ENCODE peak calls at places on chromosomes 11 and 22, in nine cellular contexts. C is NCI-H510A; W is NCI-H82; I is cardiac fibroblast; F is stimulated activated CD4-positive, alpha-beta T cell treated with anti-CD3 and anti-CD28 coated beads, Interleukin-1b, Interleukin-23, amount 100 ng/mL, for 24 hours; Q is GDM1; T is neural crest cell; M is CD4-positive, alpha-beta T cell; U is stimulated activated naive CD4-positive, alpha-beta T cell. L is an unnamed sample.

GRCh38 chr11:26946209-26946828 is 47.6 kb upstream of the FIBIN start:
- DNase-seq in C (no peak), W (no peak), I (peak; percentile 41), F (no peak), Q (no peak), T (no peak), M (no peak), U (no peak), L (no peak)

GRCh38 chr11:13462311-13462927 is 603 bp downstream of the BTBD10 start:
- DNase-seq in C (peak; percentile 12), W (peak; percentile 78), I (peak; percentile 13), F (no peak), Q (peak; percentile 39), T (peak; percentile 54), M (peak; percentile 38), U (peak; percentile 53), L (peak; percentile 34)

GRCh38 chr11:3227568-3228444 is 4.4 kb downstream of the MRGPRE start:
- DNase-seq in C (no peak), W (no peak), I (no peak), F (no peak), Q (no peak), T (no peak), M (no peak), U (no peak), L (no peak)

GRCh38 chr11:61971177-61972111 is 4.0 kb upstream of the FTH1 start:
- DNase-seq in C (peak; percentile 86), W (peak; percentile 27), I (peak; percentile 100), F (no peak), Q (peak; percentile 94), T (peak; percentile 71), M (no peak), U (peak; percentile 13), L (no peak)

GRCh38 chr22:49863936-49864335 is 10.3 kb downstream of the ZBED4 start:
- DNase-seq in C (no peak), W (no peak), I (no peak), F (no peak), Q (no peak), T (no peak), M (no peak), U (no peak), L (no peak)

GRCh38 chr11:78298216-78298860 is 109.6 kb downstream of the USP35 start:
- DNase-seq in C (no peak), W (peak; percentile 3), I (no peak), F (no peak), Q (no peak), T (no peak), M (no peak), U (no peak), L (no peak)

GRCh38 chr11:11805228-11805627 is 36.5 kb upstream of the USP47 start:
- DNase-seq in C (no peak), W (no peak), I (no peak), F (no peak), Q (no peak), T (no peak), M (no peak), U (no peak), L (no peak)

GRCh38 chr11:17609536-17610401 is 62.7 kb downstream of the OTOG start:
- DNase-seq in C (no peak), W (no peak), I (no peak), F (no peak), Q (no peak), T (no peak), M (no peak), U (no peak), L (no peak)

GRCh38 chr22:27801197-27801615 is 350 bp downstream of the MN1 start:
- DNase-seq in C (no peak), W (peak; percentile 24), I (peak; percentile 54), F (no peak), Q (no peak), T (peak; percentile 51), M (peak; percentile 20), U (peak; percentile 58), L (peak; percentile 35)